ENCODE peak calls at places on chromosome 22, in nine cellular contexts. One of them, this sample, is unnamed.

GRCh38 chr22:43845981-43846380 is 16.3 kb downstream of the SULT4A1 start:
- DNase-seq in epithelial cell of esophagus: no peak
- DNase-seq in stomach: no peak
- DNase-seq in cardiac muscle cell: no peak
- DNase-seq in fibroblast of pulmonary artery: no peak
- DNase-seq in A673: no peak
- DNase-seq in lower lobe of right lung: no peak
- DNase-seq in Peyer's patch: no peak
- DNase-seq in astrocyte of the spinal cord: no peak
- DNase-seq in this sample: peak

GRCh38 chr22:44026630-44027511 is 2.8 kb downstream of the PARVB start:
- DNase-seq in epithelial cell of esophagus: no peak
- DNase-seq in stomach: peak
- DNase-seq in cardiac muscle cell: no peak
- DNase-seq in fibroblast of pulmonary artery: peak
- DNase-seq in A673: peak
- DNase-seq in lower lobe of right lung: peak
- DNase-seq in Peyer's patch: peak
- DNase-seq in astrocyte of the spinal cord: peak
- DNase-seq in this sample: peak

GRCh38 chr22:27105142-27106025 is 448.0 kb downstream of the MIAT start:
- DNase-seq in epithelial cell of esophagus: peak
- DNase-seq in stomach: peak
- DNase-seq in cardiac muscle cell: no peak
- DNase-seq in fibroblast of pulmonary artery: peak
- DNase-seq in A673: no peak
- DNase-seq in lower lobe of right lung: no peak
- DNase-seq in Peyer's patch: peak
- DNase-seq in astrocyte of the spinal cord: peak
- DNase-seq in this sample: no peak

GRCh38 chr22:25092119-25092518 is 107.5 kb upstream of the CRYBB3 start:
- DNase-seq in epithelial cell of esophagus: no peak
- DNase-seq in stomach: no peak
- DNase-seq in cardiac muscle cell: no peak
- DNase-seq in fibroblast of pulmonary artery: no peak
- DNase-seq in A673: no peak
- DNase-seq in lower lobe of right lung: no peak
- DNase-seq in Peyer's patch: no peak
- DNase-seq in astrocyte of the spinal cord: no peak
- DNase-seq in this sample: no peak

GRCh38 chr22:17945851-17946690 is 78.3 kb downstream of the MICAL3 start:
- DNase-seq in epithelial cell of esophagus: peak
- DNase-seq in stomach: peak
- DNase-seq in cardiac muscle cell: no peak
- DNase-seq in fibroblast of pulmonary artery: no peak
- DNase-seq in A673: no peak
- DNase-seq in lower lobe of right lung: no peak
- DNase-seq in Peyer's patch: no peak
- DNase-seq in astrocyte of the spinal cord: no peak
- DNase-seq in this sample: no peak

GRCh38 chr22:27752141-27752540 is 49.4 kb downstream of the MN1 start:
- DNase-seq in epithelial cell of esophagus: no peak
- DNase-seq in stomach: no peak
- DNase-seq in cardiac muscle cell: no peak
- DNase-seq in fibroblast of pulmonary artery: no peak
- DNase-seq in A673: no peak
- DNase-seq in lower lobe of right lung: peak
- DNase-seq in Peyer's patch: no peak
- DNase-seq in astrocyte of the spinal cord: no peak
- DNase-seq in this sample: no peak

GRCh38 chr22:48536691-48537591 is 1290.7 kb downstream of the BRD1 start:
- DNase-seq in epithelial cell of esophagus: no peak
- DNase-seq in stomach: peak
- DNase-seq in cardiac muscle cell: no peak
- DNase-seq in fibroblast of pulmonary artery: no peak
- DNase-seq in A673: no peak
- DNase-seq in lower lobe of right lung: no peak
- DNase-seq in Peyer's patch: no peak
- DNase-seq in astrocyte of the spinal cord: no peak
- DNase-seq in this sample: no peak

GRCh38 chr22:43385770-43386641 is 25.8 kb upstream of the MPPED1 start:
- DNase-seq in epithelial cell of esophagus: peak
- DNase-seq in stomach: peak
- DNase-seq in cardiac muscle cell: peak
- DNase-seq in fibroblast of pulmonary artery: peak
- DNase-seq in A673: peak
- DNase-seq in lower lobe of right lung: peak
- DNase-seq in Peyer's patch: peak
- DNase-seq in astrocyte of the spinal cord: peak
- DNase-seq in this sample: peak

GRCh38 chr22:37802310-37803194 is 5.2 kb upstream of the GCAT start:
- DNase-seq in epithelial cell of esophagus: peak
- DNase-seq in stomach: peak
- DNase-seq in cardiac muscle cell: peak
- DNase-seq in fibroblast of pulmonary artery: peak
- DNase-seq in A673: peak
- DNase-seq in lower lobe of right lung: peak
- DNase-seq in Peyer's patch: peak
- DNase-seq in astrocyte of the spinal cord: peak
- DNase-seq in this sample: peak

GRCh38 chr22:25153961-25154685 is 45.5 kb upstream of the CRYBB3 start:
- DNase-seq in epithelial cell of esophagus: peak
- DNase-seq in stomach: peak
- DNase-seq in cardiac muscle cell: peak
- DNase-seq in fibroblast of pulmonary artery: peak
- DNase-seq in A673: peak
- DNase-seq in lower lobe of right lung: peak
- DNase-seq in Peyer's patch: peak
- DNase-seq in astrocyte of the spinal cord: peak
- DNase-seq in this sample: no peak

GRCh38 chr22:21624120-21624879 is 5.5 kb downstream of the YDJC start:
- DNase-seq in epithelial cell of esophagus: peak
- DNase-seq in stomach: no peak
- DNase-seq in cardiac muscle cell: peak
- DNase-seq in fibroblast of pulmonary artery: peak
- DNase-seq in A673: peak
- DNase-seq in lower lobe of right lung: no peak
- DNase-seq in Peyer's patch: no peak
- DNase-seq in astrocyte of the spinal cord: no peak
- DNase-seq in this sample: peak

DNA sequence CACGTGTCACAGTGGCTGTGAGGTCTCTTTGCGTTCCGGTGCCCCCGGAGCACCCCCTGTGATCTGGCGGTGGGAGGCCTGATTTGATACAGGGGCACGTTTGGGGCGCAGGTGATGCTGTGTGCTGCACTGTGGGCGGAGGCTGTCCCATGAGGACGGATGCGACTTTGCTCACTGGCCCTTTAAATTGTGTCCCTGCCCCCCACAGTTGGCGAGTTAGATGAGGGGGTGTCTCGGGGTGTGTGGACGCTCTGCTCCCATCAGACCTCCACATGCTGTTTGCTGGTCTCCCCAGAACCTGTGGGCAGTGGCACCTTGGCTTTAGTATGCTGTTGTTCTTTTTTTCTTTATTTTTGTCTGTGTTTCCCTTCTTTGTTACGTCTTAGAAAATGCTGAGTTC is 5.2 kb downstream of the ZBED4 start:
- DNase-seq in epithelial cell of esophagus: no peak
- DNase-seq in stomach: no peak
- DNase-seq in cardiac muscle cell: no peak
- DNase-seq in fibroblast of pulmonary artery: no peak
- DNase-seq in A673: no peak
- DNase-seq in lower lobe of right lung: no peak
- DNase-seq in Peyer's patch: no peak
- DNase-seq in astrocyte of the spinal cord: no peak
- DNase-seq in this sample: no peak
- H3K4me3 ChIP-seq in epithelial cell of esophagus: no peak
- H3K4me3 ChIP-seq in stomach: no peak
- H3K4me3 ChIP-seq in cardiac muscle cell: no peak
- H3K4me3 ChIP-seq in fibroblast of pulmonary artery: no peak
- H3K4me3 ChIP-seq in A673: no peak
- H3K4me3 ChIP-seq in lower lobe of right lung: no peak
- H3K4me3 ChIP-seq in Peyer's patch: no peak
- H3K4me3 ChIP-seq in astrocyte of the spinal cord: no peak
- H3K4me3 ChIP-seq in this sample: no peak

GRCh38 chr22:45777046-45777851 is 105.6 kb downstream of the ATXN10 start:
- DNase-seq in epithelial cell of esophagus: peak
- DNase-seq in stomach: no peak
- DNase-seq in cardiac muscle cell: no peak
- DNase-seq in fibroblast of pulmonary artery: peak
- DNase-seq in A673: no peak
- DNase-seq in lower lobe of right lung: no peak
- DNase-seq in Peyer's patch: no peak
- DNase-seq in astrocyte of the spinal cord: peak
- DNase-seq in this sample: no peak
- H3K4me3 ChIP-seq in epithelial cell of esophagus: no peak
- H3K4me3 ChIP-seq in stomach: no peak
- H3K4me3 ChIP-seq in cardiac muscle cell: no peak
- H3K4me3 ChIP-seq in fibroblast of pulmonary artery: no peak
- H3K4me3 ChIP-seq in A673: no peak
- H3K4me3 ChIP-seq in lower lobe of right lung: no peak
- H3K4me3 ChIP-seq in Peyer's patch: no peak
- H3K4me3 ChIP-seq in astrocyte of the spinal cord: no peak
- H3K4me3 ChIP-seq in this sample: no peak

GRCh38 chr22:31243339-31244043 is 31.4 kb downstream of the LIMK2 start:
- DNase-seq in epithelial cell of esophagus: peak
- DNase-seq in stomach: no peak
- DNase-seq in cardiac muscle cell: no peak
- DNase-seq in fibroblast of pulmonary artery: peak
- DNase-seq in A673: no peak
- DNase-seq in lower lobe of right lung: no peak
- DNase-seq in Peyer's patch: no peak
- DNase-seq in astrocyte of the spinal cord: peak
- DNase-seq in this sample: no peak

GRCh38 chr22:31244943-31245451 is 32.9 kb downstream of the LIMK2 start:
- DNase-seq in epithelial cell of esophagus: no peak
- DNase-seq in stomach: no peak
- DNase-seq in cardiac muscle cell: no peak
- DNase-seq in fibroblast of pulmonary artery: no peak
- DNase-seq in A673: no peak
- DNase-seq in lower lobe of right lung: no peak
- DNase-seq in Peyer's patch: no peak
- DNase-seq in astrocyte of the spinal cord: no peak
- DNase-seq in this sample: no peak

GRCh38 chr22:31241936-31242335 is 29.8 kb downstream of the LIMK2 start:
- DNase-seq in epithelial cell of esophagus: peak
- DNase-seq in stomach: no peak
- DNase-seq in cardiac muscle cell: no peak
- DNase-seq in fibroblast of pulmonary artery: peak
- DNase-seq in A673: no peak
- DNase-seq in lower lobe of right lung: no peak
- DNase-seq in Peyer's patch: no peak
- DNase-seq in astrocyte of the spinal cord: peak
- DNase-seq in this sample: no peak

GRCh38 chr22:31246687-31247086 is 34.6 kb downstream of the LIMK2 start:
- DNase-seq in epithelial cell of esophagus: no peak
- DNase-seq in stomach: no peak
- DNase-seq in cardiac muscle cell: no peak
- DNase-seq in fibroblast of pulmonary artery: no peak
- DNase-seq in A673: no peak
- DNase-seq in lower lobe of right lung: no peak
- DNase-seq in Peyer's patch: no peak
- DNase-seq in astrocyte of the spinal cord: no peak
- DNase-seq in this sample: no peak

GRCh38 chr22:31244044-31244942 is 32.2 kb downstream of the LIMK2 start:
- DNase-seq in epithelial cell of esophagus: peak
- DNase-seq in stomach: no peak
- DNase-seq in cardiac muscle cell: peak
- DNase-seq in fibroblast of pulmonary artery: peak
- DNase-seq in A673: peak
- DNase-seq in lower lobe of right lung: no peak
- DNase-seq in Peyer's patch: no peak
- DNase-seq in astrocyte of the spinal cord: peak
- DNase-seq in this sample: peak
- H3K4me3 ChIP-seq in epithelial cell of esophagus: no peak
- H3K4me3 ChIP-seq in stomach: no peak
- H3K4me3 ChIP-seq in cardiac muscle cell: no peak
- H3K4me3 ChIP-seq in fibroblast of pulmonary artery: no peak
- H3K4me3 ChIP-seq in A673: no peak
- H3K4me3 ChIP-seq in lower lobe of right lung: no peak
- H3K4me3 ChIP-seq in Peyer's patch: no peak
- H3K4me3 ChIP-seq in astrocyte of the spinal cord: no peak
- H3K4me3 ChIP-seq in this sample: no peak

GRCh38 chr22:36326178-36327161 is 61.3 kb downstream of the MYH9 start:
- DNase-seq in epithelial cell of esophagus: no peak
- DNase-seq in stomach: no peak
- DNase-seq in cardiac muscle cell: no peak
- DNase-seq in fibroblast of pulmonary artery: no peak
- DNase-seq in A673: no peak
- DNase-seq in lower lobe of right lung: no peak
- DNase-seq in Peyer's patch: no peak
- DNase-seq in astrocyte of the spinal cord: no peak
- DNase-seq in this sample: no peak

GRCh38 chr22:36329217-36330078 is 58.3 kb downstream of the MYH9 start:
- DNase-seq in epithelial cell of esophagus: peak
- DNase-seq in stomach: peak
- DNase-seq in cardiac muscle cell: peak
- DNase-seq in fibroblast of pulmonary artery: peak
- DNase-seq in A673: peak
- DNase-seq in lower lobe of right lung: peak
- DNase-seq in Peyer's patch: peak
- DNase-seq in astrocyte of the spinal cord: peak
- DNase-seq in this sample: no peak

GRCh38 chr22:36328635-36329216 is 59.0 kb downstream of the MYH9 start:
- DNase-seq in epithelial cell of esophagus: peak
- DNase-seq in stomach: peak
- DNase-seq in cardiac muscle cell: peak
- DNase-seq in fibroblast of pulmonary artery: peak
- DNase-seq in A673: no peak
- DNase-seq in lower lobe of right lung: no peak
- DNase-seq in Peyer's patch: peak
- DNase-seq in astrocyte of the spinal cord: peak
- DNase-seq in this sample: no peak

GRCh38 chr22:36330127-36330526 is 57.6 kb downstream of the MYH9 start:
- DNase-seq in epithelial cell of esophagus: no peak
- DNase-seq in stomach: no peak
- DNase-seq in cardiac muscle cell: no peak
- DNase-seq in fibroblast of pulmonary artery: no peak
- DNase-seq in A673: no peak
- DNase-seq in lower lobe of right lung: no peak
- DNase-seq in Peyer's patch: no peak
- DNase-seq in astrocyte of the spinal cord: no peak
- DNase-seq in this sample: no peak

DNA sequence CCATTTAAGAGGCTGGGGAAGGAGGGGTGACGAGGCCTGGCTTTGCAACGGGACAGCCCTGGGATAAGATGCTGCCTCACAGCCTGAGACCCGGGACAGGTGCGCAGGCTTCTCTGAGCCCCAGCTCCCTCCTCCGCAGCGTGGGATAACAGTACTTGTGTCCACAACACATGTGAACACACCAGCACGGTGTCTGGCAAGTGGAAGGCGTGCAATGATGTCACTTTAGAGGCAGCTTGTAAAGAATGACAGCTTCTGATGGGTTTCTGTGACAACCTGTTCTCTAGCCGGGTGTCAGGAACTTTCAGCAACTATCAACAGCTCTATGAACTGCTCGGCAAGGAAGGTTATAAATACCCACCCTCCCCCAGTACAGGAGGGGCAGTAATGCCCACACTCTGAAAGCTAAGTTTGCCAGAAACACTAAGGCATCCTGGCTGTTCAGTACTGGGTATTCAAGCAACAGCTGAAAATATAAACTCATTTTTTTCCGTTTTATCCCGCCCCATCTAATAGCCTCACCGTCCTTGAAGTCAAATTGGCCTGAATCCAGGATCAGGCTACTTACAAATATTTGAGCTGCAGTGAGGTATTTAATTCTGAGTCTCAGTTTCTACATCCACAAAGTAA is 59.7 kb downstream of the MYH9 start:
- DNase-seq in epithelial cell of esophagus: no peak
- DNase-seq in stomach: no peak
- DNase-seq in cardiac muscle cell: peak
- DNase-seq in fibroblast of pulmonary artery: peak
- DNase-seq in A673: no peak
- DNase-seq in lower lobe of right lung: no peak
- DNase-seq in Peyer's patch: no peak
- DNase-seq in astrocyte of the spinal cord: peak
- DNase-seq in this sample: no peak
- H3K4me3 ChIP-seq in epithelial cell of esophagus: no peak
- H3K4me3 ChIP-seq in stomach: no peak
- H3K4me3 ChIP-seq in cardiac muscle cell: no peak
- H3K4me3 ChIP-seq in fibroblast of pulmonary artery: no peak
- H3K4me3 ChIP-seq in A673: no peak
- H3K4me3 ChIP-seq in lower lobe of right lung: no peak
- H3K4me3 ChIP-seq in Peyer's patch: no peak
- H3K4me3 ChIP-seq in astrocyte of the spinal cord: no peak
- H3K4me3 ChIP-seq in this sample: peak

This sample was measured in left lung.